ENCODE peak calls at places on chromosomes 12 and 14, in four cellular contexts. D is neuronal stem cell, F is mesenchymal stem cell, K is H1. L is an unnamed sample.

GRCh38 chr14:34700622-34701130 is 13.7 kb downstream of the CFL2 start:
- DNase-seq in D (no peak), F (peak), K (no peak), L (no peak)

GRCh38 chr12:132593521-132593920 is 16.9 kb downstream of the LRCOL1 start:
- DNase-seq in D (no peak), F (no peak), K (no peak), L (no peak)

GRCh38 chr14:99543985-99544384 is 60.0 kb downstream of the CCDC85C start:
- DNase-seq in D (no peak), F (no peak), K (no peak), L (no peak)

GRCh38 chr12:1277905-1278304 is 286.9 kb downstream of the ERC1 start:
- DNase-seq in D (no peak), F (no peak), K (no peak), L (no peak)

GRCh38 chr12:71870409-71870808 is 30.9 kb downstream of the TBC1D15 start:
- DNase-seq in D (no peak), F (no peak), K (no peak), L (no peak)

GRCh38 chr14:36738269-36738668 is 76.6 kb downstream of the PAX9 start:
- DNase-seq in D (no peak), F (no peak), K (no peak), L (no peak)

GRCh38 chr14:69693823-69694729 is 72.9 kb upstream of the SRSF5 start:
- DNase-seq in D (no peak), F (no peak), K (no peak), L (no peak)

GRCh38 chr14:52422650-52423356 is 108.7 kb downstream of the PTGER2 start:
- DNase-seq in D (no peak), F (peak), K (no peak), L (no peak)

GRCh38 chr12:126704609-126705008 is 1562.4 kb upstream of the TMEM132C start:
- DNase-seq in D (no peak), F (no peak), K (peak), L (no peak)

GRCh38 chr12:51837286-51837685 is 11.2 kb downstream of the FIGNL2 start:
- DNase-seq in D (no peak), F (no peak), K (no peak), L (no peak)

GRCh38 chr12:96197503-96198272 is 3.5 kb downstream of the ELK3 start:
- DNase-seq in D (no peak), F (peak), K (no peak), L (no peak)

GRCh38 chr12:96194572-96194889 is 356 bp downstream of the ELK3 start:
- DNase-seq in D (no peak), F (no peak), K (no peak), L (no peak)

GRCh38 chr12:96194901-96195844 is 998 bp downstream of the ELK3 start:
- DNase-seq in D (no peak), F (peak), K (peak), L (peak)

GRCh38 chr12:96196781-96197180 is 2.6 kb downstream of the ELK3 start:
- DNase-seq in D (no peak), F (peak), K (no peak), L (no peak)

GRCh38 chr12:96195845-96196451 is 1.8 kb downstream of the ELK3 start:
- DNase-seq in D (no peak), F (peak), K (no peak), L (peak)
- H2BK15ac ChIP-seq in D (no peak), F (no peak), K (no peak), L (no peak)

DNA sequence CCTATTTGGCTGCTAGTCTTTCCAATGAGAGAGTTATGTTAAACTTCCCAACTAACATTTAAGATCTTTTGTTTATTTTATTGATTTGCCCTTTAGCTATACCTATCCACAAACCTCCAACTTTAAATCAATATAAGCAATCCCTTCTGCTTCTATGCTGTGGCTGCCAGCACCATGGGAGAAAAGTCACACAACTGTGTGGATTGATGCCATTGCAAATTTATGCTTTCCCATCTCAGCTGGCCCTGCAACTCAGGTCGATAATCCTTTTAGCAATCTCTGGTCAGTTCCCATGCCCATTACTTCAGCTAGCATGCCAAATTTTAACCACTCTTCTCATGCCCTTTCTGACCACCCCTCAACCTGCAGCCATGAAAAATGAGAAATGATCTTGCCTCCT is 396.5 kb upstream of the PDE3A start:
- DNase-seq in D (no peak), F (no peak), K (no peak), L (no peak)
- H2BK12ac ChIP-seq in D (no peak), F (peak), K (no peak), L (no peak)

GRCh38 chr12:91140660-91141045 is 29.4 kb upstream of the LUM start:
- DNase-seq in D (no peak), F (no peak), K (no peak), L (no peak)
- H3K18ac ChIP-seq in D (no peak), F (peak), K (no peak), L (no peak)

GRCh38 chr12:28130625-28131598 is 59.3 kb upstream of the CCDC91 start:
- DNase-seq in D (no peak), F (peak), K (no peak), L (no peak)
- H2BK15ac ChIP-seq in D (no peak), F (no peak), K (no peak), L (no peak)

DNA sequence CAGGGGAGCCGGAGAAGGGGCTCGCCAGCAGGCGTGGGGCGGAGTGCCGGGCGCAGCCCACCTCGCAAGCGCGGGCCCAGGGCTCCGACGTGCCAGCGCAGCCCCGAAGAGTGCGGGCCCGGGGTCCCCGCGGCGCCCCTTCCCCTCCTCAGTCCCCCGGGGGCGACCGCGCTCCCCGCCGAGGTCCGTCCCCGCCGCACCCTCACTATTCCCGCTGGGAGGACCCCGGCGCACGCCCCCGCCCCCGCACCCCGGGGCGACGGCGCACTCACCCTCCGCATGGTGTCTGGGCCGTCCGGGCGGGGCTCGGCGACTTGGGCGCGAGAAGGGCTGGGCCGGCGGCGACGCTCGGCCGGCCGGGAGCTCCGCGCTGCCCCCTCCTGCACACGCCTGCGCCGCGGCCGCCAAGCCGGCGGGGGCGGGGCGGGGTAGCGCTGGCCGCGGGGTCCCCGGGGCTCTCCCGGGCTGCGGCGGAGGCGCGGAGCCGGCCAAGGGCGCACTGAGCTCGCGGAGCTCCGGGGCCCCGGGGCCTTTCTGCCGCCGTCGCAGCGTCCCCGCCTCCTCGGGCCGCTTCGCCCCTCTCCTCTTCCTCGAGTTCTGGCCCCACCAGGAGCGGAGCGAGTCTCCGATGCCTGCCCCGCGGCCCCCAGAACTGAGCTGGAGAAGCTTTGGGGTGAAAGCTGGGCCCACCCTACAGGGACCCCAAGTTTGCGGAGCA is 130.0 kb downstream of the NDUFA12 start:
- DNase-seq in D (peak), F (no peak), K (peak), L (peak)
- H2BK12ac ChIP-seq in D (no peak), F (no peak), K (no peak), L (no peak)